ENCODE peak calls at places on chromosomes 6 and 20, in ten cellular contexts. R, A, P, G, S, C, E, F, T and L are unnamed samples.

GRCh38 chr6:104955927-104956662 is 812 bp upstream of the LIN28B start:
- DNase-seq in R (no peak), G (no peak), E (no peak), F (no peak), A (no peak), T (no peak), S (peak; percentile 62), P (no peak), C (peak; percentile 76), L (no peak)

GRCh38 chr6:99369533-99369932 is 20.1 kb upstream of the FAXC start:
- DNase-seq in C (no peak), G (no peak), E (no peak), F (no peak), S (no peak), A (no peak), R (no peak), P (no peak), T (no peak), L (no peak)

GRCh38 chr6:107110200-107110599 is 5.1 kb downstream of the BEND3 start:
- DNase-seq in T (no peak), F (no peak), C (no peak), P (no peak), G (no peak), S (no peak), A (no peak), E (no peak), R (no peak), L (no peak)

GRCh38 chr20:23024701-23025100 is 10.4 kb upstream of the SSTR4 start:
- DNase-seq in S (no peak), R (no peak), G (no peak), C (no peak), A (no peak), P (no peak), F (no peak), T (no peak), E (no peak), L (no peak)

GRCh38 chr6:129494586-129494985 is 215.4 kb downstream of the ARHGAP18 start:
- DNase-seq in P (no peak), A (no peak), S (no peak), G (no peak), C (no peak), R (no peak), T (no peak), F (no peak), E (no peak), L (no peak)

GRCh38 chr20:1491281-1491840 is at the start of gene SIRPB2:
- DNase-seq in A (no peak), C (no peak), G (no peak), F (no peak), R (no peak), T (no peak), P (no peak), E (no peak), S (no peak), L (no peak)

GRCh38 chr6:132907915-132908314 is 93.5 kb downstream of the RPS12 start:
- DNase-seq in S (no peak), P (no peak), C (no peak), G (no peak), R (no peak), F (no peak), A (peak; percentile 2), E (no peak), T (no peak), L (no peak)

GRCh38 chr20:46826343-46826984 is 68.2 kb upstream of the EYA2 start:
- DNase-seq in P (no peak), S (no peak), E (no peak), A (no peak), R (no peak), C (no peak), T (no peak), F (no peak), G (no peak), L (no peak)

GRCh38 chr20:24985802-24986201 is 6.7 kb downstream of the APMAP start:
- DNase-seq in A (no peak), F (no peak), P (no peak), S (no peak), R (no peak), G (no peak), T (no peak), E (no peak), C (no peak), L (no peak)

GRCh38 chr6:5151955-5152401 is 66.8 kb downstream of the PPP1R3G start:
- DNase-seq in A (no peak), G (no peak), E (peak; percentile 39), C (no peak), T (no peak), R (no peak), S (no peak), F (no peak), P (no peak), L (no peak)

GRCh38 chr20:35702051-35702823 is 3.0 kb downstream of the ROMO1 start:
- DNase-seq in S (no peak), C (no peak), G (no peak), P (no peak), E (no peak), F (peak; percentile 26), R (no peak), T (no peak), A (peak; percentile 59), L (no peak)